ENCODE peak calls at places on chromosomes 11 and 22, in eight cellular contexts. Z is tibial artery, C is choroid plexus epithelial cell, J is GM10248, P is chondrocyte, M is A549, S is Calu3, H is cardiac fibroblast. E is an unnamed sample.

GRCh38 chr11:103633037-103633788 is 403.2 kb upstream of the DDI1 start:
- DNase-seq in Z (no peak), C (peak), J (no peak), P (no peak), M (no peak), S (no peak), H (peak), E (no peak)

GRCh38 chr11:44387825-44388224 is 77.9 kb upstream of the ALX4 start:
- DNase-seq in Z (no peak), C (no peak), J (no peak), P (no peak), M (no peak), S (no peak), H (no peak), E (no peak)

GRCh38 chr11:128739589-128739988 is 45.7 kb downstream of the FLI1 start:
- DNase-seq in Z (no peak), C (no peak), J (no peak), P (no peak), M (no peak), S (no peak), H (no peak), E (no peak)

GRCh38 chr22:45216133-45217003 is 24.3 kb downstream of the KIAA0930 start:
- DNase-seq in Z (no peak), C (peak), J (no peak), P (peak), M (no peak), S (no peak), H (peak), E (no peak)

GRCh38 chr11:31060880-31061279 is 308.7 kb downstream of the DCDC1 start:
- DNase-seq in Z (no peak), C (peak), J (no peak), P (no peak), M (peak), S (no peak), H (peak), E (no peak)

GRCh38 chr11:85947431-85948272 is 92.5 kb downstream of the CCDC83 start:
- DNase-seq in Z (no peak), C (peak), J (peak), P (no peak), M (peak), S (peak), H (peak), E (peak)

GRCh38 chr11:324131-324530 is 3.5 kb upstream of the IFITM3 start:
- DNase-seq in Z (peak), C (no peak), J (no peak), P (peak), M (no peak), S (no peak), H (no peak), E (no peak)

GRCh38 chr11:62905286-62905685 is 15.9 kb downstream of the CHRM1 start:
- DNase-seq in Z (no peak), C (no peak), J (no peak), P (no peak), M (no peak), S (no peak), H (no peak), E (no peak)

GRCh38 chr11:36376888-36377758 is 81.0 kb downstream of the PRR5L start:
- DNase-seq in Z (peak), C (peak), J (peak), P (no peak), M (peak), S (peak), H (peak), E (peak)

GRCh38 chr11:61020706-61021235 is 49.3 kb downstream of the CD6 start:
- DNase-seq in Z (no peak), C (no peak), J (no peak), P (peak), M (no peak), S (no peak), H (no peak), E (no peak)

GRCh38 chr11:71444811-71445210 is 3.4 kb downstream of the DHCR7 start:
- DNase-seq in Z (no peak), C (no peak), J (no peak), P (no peak), M (no peak), S (no peak), H (no peak), E (no peak)

GRCh38 chr11:81644239-81644840 is 1089.3 kb downstream of the FAM181B start:
- DNase-seq in Z (no peak), C (peak), J (peak), P (no peak), M (peak), S (no peak), H (peak), E (peak)

GRCh38 chr11:8110396-8110795 is 29.4 kb downstream of the TUB start:
- DNase-seq in Z (no peak), C (no peak), J (no peak), P (no peak), M (no peak), S (no peak), H (no peak), E (no peak)

GRCh38 chr11:68843052-68843561 is 1.4 kb upstream of the CPT1A start:
- DNase-seq in Z (no peak), C (peak), J (peak), P (no peak), M (no peak), S (peak), H (peak), E (no peak)

GRCh38 chr22:50186789-50187523 is 1.2 kb downstream of the TRABD start:
- DNase-seq in Z (no peak), C (peak), J (no peak), P (no peak), M (no peak), S (no peak), H (peak), E (no peak)

GRCh38 chr11:126915430-126915829 is 85.1 kb downstream of the KIRREL3 start:
- DNase-seq in Z (no peak), C (no peak), J (no peak), P (no peak), M (no peak), S (no peak), H (no peak), E (no peak)

GRCh38 chr11:134639586-134640330 is 227.7 kb upstream of the B3GAT1 start:
- DNase-seq in Z (no peak), C (no peak), J (no peak), P (no peak), M (no peak), S (no peak), H (no peak), E (peak)

GRCh38 chr11:76690736-76691135 is 20.2 kb upstream of the LRRC32 start:
- DNase-seq in Z (no peak), C (peak), J (no peak), P (no peak), M (no peak), S (no peak), H (peak), E (peak)

GRCh38 chr11:124769804-124770774 is 8.0 kb upstream of the ESAM start:
- DNase-seq in Z (no peak), C (peak), J (no peak), P (no peak), M (peak), S (no peak), H (peak), E (peak)

GRCh38 chr11:69984457-69985261 is 93.5 kb upstream of the ANO1 start:
- DNase-seq in Z (no peak), C (no peak), J (no peak), P (peak), M (no peak), S (no peak), H (no peak), E (no peak)

DNA sequence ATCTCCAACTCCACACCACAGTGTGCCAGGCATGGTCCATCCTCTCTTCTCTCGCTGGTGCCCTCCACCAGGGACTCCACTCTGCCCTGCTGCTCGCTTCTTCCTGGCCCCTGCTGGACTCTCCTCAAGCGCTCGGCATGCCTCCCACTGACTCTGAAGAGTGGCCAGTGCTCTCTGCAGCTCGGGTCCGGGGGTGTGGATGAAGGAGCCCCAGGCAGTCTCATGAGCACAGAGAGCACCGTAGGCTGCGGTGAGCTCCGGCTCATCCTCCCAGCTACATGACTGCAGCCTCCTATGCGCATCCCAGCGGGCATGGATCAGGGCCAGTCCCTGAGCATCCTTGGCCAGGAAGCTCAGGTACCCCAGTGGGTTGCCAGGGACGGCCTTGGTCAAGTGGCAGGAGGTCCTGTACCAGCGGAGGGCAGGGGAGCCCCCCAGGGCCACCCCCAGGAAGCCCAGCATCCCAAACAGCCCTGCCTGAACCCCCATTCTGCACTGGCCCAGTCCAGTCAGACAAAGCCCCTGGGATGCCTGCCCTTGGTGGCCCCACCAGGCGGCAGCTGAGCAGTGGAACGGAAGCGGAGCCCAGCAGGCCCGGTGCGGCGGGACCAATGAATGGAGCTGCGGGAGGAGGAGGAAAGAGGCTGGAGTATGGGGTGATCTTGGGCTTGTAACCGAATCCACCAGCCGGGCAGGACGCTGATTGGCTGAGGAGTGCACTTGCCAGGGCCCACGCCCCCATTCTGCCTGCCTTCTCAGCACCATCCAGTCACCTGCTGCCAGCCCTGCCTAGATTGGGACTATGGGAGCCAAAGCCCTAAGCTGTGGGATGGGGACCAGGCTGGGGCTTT is at the start of gene PLA2G3:
- DNase-seq in Z (no peak), C (peak), J (no peak), P (peak), M (no peak), S (no peak), H (peak), E (peak)
- TF ChIP-seq CTCF in Z (no peak), C (peak), J (no peak), P (peak), M (no peak), S (no peak), H (peak), E (no peak)

DNA sequence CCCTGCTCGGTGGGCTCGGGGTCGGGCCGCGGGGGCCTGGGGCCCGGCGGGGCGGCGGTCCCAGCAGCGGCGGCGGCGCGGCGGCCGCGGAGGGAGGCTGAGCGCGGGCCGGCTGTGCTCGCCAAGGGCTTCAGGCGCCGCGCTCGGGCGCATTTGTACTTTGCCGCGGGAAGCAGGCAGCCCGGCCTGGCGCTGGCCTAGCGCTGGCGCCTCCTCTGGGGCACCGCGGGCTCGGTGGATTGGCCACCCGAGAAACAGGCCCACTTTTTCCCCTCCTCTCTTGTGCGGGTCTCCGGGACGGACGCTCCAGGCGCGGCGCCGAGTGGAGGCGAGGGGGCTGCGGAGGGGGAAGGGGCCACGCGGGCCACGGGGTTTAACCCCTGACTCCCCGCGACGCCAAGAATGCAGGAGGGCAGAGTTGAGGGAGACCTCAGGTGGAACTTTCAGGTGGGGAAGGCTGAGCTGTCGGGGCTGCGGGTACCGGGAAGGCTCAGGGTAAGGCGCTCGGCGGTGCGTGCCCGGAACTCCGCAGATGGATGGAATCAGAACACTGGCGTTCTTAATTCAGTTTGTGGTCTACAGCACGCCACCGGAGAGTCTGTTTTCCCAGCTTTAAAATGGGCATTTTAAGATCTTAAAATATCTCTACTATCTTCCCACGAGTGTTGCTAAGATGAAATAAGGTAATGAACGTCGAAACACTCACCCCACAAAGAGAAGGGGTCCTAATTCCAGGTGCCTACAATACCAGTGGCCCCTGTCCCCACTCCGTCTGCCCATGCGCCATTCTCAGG is at the start of gene CHRDL2:
- DNase-seq in Z (peak), C (peak), J (no peak), P (no peak), M (peak), S (peak), H (peak), E (no peak)
- TF ChIP-seq CTCF in Z (no peak), C (no peak), J (no peak), P (peak), M (no peak), S (no peak), H (no peak), E (no peak)

GRCh38 chr11:106224172-106224571 is 146.7 kb downstream of the AASDHPPT start:
- DNase-seq in Z (no peak), C (no peak), J (no peak), P (no peak), M (no peak), S (no peak), H (no peak), E (no peak)
- TF ChIP-seq CTCF in Z (no peak), C (peak), J (no peak), P (peak), M (no peak), S (no peak), H (peak), E (no peak)

DNA sequence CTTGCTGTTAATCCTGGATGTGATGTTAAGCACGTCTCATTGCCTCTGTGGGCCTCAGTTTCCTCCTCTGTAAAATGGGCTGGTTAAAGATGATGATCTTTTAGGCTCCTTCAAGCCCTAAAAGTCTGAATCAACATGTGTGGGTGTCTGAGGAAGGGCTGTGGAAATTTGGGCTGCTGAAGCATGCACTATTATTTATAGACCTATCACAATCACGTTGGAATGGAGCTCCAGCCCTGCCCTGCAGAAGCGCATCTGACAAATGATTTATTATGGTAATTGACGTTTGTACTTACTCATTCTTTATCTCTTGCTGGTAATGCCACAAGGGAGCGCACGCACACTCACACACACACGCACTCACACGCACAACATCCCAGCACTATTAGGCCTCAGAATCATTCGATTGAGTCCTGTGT is 20.4 kb downstream of the P2RX3 start:
- DNase-seq in Z (no peak), C (no peak), J (no peak), P (no peak), M (peak), S (no peak), H (peak), E (no peak)
- TF ChIP-seq CTCF in Z (no peak), C (no peak), J (no peak), P (no peak), M (no peak), S (no peak), H (no peak), E (no peak)

GRCh38 chr11:2931416-2931746 is 2.2 kb upstream of the PHLDA2 start:
- DNase-seq in Z (no peak), C (no peak), J (no peak), P (no peak), M (no peak), S (no peak), H (no peak), E (no peak)

GRCh38 chr11:2929511-2929879 is 275 bp upstream of the PHLDA2 start:
- DNase-seq in Z (peak), C (peak), J (peak), P (peak), M (peak), S (peak), H (peak), E (peak)

GRCh38 chr11:2929880-2930704 is 872 bp upstream of the PHLDA2 start:
- DNase-seq in Z (peak), C (peak), J (peak), P (peak), M (peak), S (peak), H (peak), E (peak)

GRCh38 chr11:2931771-2932738 is 2.8 kb upstream of the PHLDA2 start:
- DNase-seq in Z (peak), C (no peak), J (peak), P (peak), M (no peak), S (no peak), H (no peak), E (no peak)

DNA sequence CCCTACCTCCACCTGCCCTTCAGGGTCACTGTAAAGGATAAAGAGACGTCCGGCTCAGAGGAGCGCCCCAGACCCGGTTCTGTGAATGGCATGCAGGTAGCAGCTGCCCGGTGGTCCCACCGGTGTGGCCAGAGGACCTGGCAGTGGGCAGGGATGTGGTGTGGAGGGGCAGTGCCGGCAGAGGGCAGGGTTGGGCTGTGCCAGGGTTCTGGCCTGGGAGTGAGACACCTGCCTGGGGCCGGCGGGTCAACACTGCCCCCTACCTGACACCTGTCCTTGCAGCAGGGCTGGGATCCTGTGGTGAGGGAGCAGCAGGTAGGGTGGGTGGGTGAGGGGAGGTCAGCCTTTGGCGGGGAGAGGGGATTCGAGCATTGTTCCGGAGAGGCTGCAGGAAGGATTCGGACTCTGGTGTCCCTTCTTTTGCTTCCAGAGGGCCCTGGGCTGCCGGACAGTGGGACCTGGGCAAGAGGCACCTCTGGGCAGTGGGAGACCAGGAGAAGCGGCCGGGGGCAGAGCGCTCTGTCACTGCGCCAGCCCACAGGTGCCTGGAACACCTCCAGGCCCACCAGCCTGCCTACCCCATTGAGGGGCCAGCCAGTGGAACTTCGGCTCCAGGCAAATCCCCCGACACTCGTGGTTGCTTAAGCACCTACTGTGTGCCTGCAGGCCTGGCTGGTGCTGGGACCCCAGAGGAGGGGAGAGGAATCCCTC is 1.6 kb upstream of the PHLDA2 start:
- DNase-seq in Z (peak), C (peak), J (peak), P (peak), M (peak), S (peak), H (peak), E (peak)
- TF ChIP-seq CTCF in Z (peak), C (peak), J (peak), P (peak), M (peak), S (peak), H (peak), E (peak)

E was measured in MCF 10A.